ENCODE peak calls at places on chromosomes 2 and 18, in four cellular contexts. C is upper lobe of right lung, U is neural crest cell, I is fibroblast of the aortic adventitia. W is an unnamed sample.

GRCh38 chr2:27126252-27126710 is 2.7 kb downstream of the ABHD1 start:
- DNase-seq in I (no peak), U (no peak), C (no peak), W (no peak)

GRCh38 chr2:112712903-112713584 is 7.8 kb upstream of the NT5DC4 start:
- DNase-seq in I (peak), U (no peak), C (no peak), W (no peak)

GRCh38 chr2:102708847-102709559 is 52.8 kb upstream of the TMEM182 start:
- DNase-seq in I (peak), U (no peak), C (no peak), W (no peak)

GRCh38 chr18:36442717-36443116 is 145.2 kb downstream of the FHOD3 start:
- DNase-seq in U (no peak), C (no peak), I (no peak), W (no peak)

GRCh38 chr2:111698743-111699554 is 185.0 kb downstream of the ANAPC1 start:
- DNase-seq in U (no peak), C (peak), I (peak), W (no peak)

GRCh38 chr2:145769053-145769716 is 1249.3 kb upstream of the ZEB2 start:
- DNase-seq in I (no peak), U (no peak), C (no peak), W (no peak)

GRCh38 chr2:223674998-223675609 is 72.9 kb upstream of the SCG2 start:
- DNase-seq in I (peak), U (no peak), C (no peak), W (no peak)

GRCh38 chr2:241689306-241689705 is 2.7 kb upstream of the DTYMK start:
- DNase-seq in U (no peak), C (no peak), I (no peak), W (no peak)

GRCh38 chr2:8174641-8175257 is 507.1 kb upstream of the ID2 start:
- DNase-seq in U (no peak), C (no peak), I (peak), W (no peak)

GRCh38 chr18:62596145-62597005 is 73.5 kb downstream of the ZCCHC2 start:
- DNase-seq in U (peak), C (no peak), I (no peak), W (peak)

GRCh38 chr2:71603311-71603794 is 150.0 kb downstream of the DYSF start:
- DNase-seq in I (no peak), U (no peak), C (peak), W (peak)

GRCh38 chr2:213021971-213022899 is 129.2 kb downstream of the IKZF2 start:
- DNase-seq in I (no peak), U (no peak), C (no peak), W (no peak)

GRCh38 chr2:38315707-38316333 is 61.3 kb downstream of the ATL2 start:
- DNase-seq in I (peak), U (peak), C (no peak), W (no peak)

GRCh38 chr2:10407841-10408648 is 40.1 kb downstream of the ODC1 start:
- DNase-seq in U (no peak), I (peak), C (peak), W (no peak)

GRCh38 chr18:3742541-3742940 is 292.6 kb downstream of the TGIF1 start:
- DNase-seq in U (no peak), C (no peak), I (no peak), W (no peak)

GRCh38 chr18:42028232-42028832 is 73.3 kb downstream of the PIK3C3 start:
- DNase-seq in C (no peak), U (peak), I (peak), W (no peak)

DNA sequence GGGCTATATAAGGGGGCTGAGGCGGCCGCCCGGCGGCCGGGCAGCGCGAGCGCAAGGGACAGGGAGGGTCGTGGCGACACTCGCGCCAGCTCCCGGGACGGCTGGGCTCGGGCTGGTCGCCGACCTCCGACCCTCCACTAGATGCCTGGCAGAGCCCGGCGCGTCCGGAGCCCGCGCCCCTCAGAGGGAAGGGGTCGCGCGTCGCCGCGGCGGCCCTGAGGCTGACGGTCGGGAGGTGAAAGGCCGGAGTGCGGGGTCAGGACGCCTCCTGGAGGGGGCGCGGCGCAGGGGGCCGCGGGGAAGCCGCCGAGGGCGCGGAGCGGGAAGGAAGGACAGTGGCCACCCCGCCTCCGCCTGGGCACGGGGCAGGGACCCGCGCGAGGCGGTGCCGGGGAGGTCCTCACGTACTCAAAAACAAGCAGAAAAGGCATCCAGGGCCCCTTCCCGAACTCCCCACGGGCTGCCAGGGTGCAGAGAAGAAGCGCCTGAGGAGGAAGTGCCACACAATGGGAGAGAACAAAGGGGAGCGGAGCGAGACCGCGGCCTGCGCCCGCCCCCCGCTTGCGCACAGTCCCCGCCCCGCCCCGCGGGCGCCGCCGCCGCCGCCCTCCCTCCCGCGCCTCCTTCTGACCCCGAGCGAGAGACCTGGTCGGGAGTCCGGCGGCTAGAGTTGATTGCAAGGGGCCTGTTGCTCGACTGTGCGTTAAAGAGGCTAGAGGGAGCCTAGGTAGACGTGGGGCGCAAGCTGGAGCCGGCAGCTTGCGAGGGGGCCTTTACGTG is 791 bp upstream of the KLF7 start:
- DNase-seq in U (peak), I (peak), C (peak), W (peak)
- TF ChIP-seq CTCF in U (peak), I (no peak), C (peak), W (peak)

GRCh38 chr2:64751286-64752260 is 97.9 kb upstream of the SERTAD2 start:
- DNase-seq in U (peak), C (no peak), I (peak), W (peak)
- TF ChIP-seq CTCF in U (peak), C (peak), I (peak), W (peak)

GRCh38 chr2:237967463-237967871 is 653 bp downstream of the UBE2F start:
- DNase-seq in U (peak), I (peak), C (peak), W (peak)

GRCh38 chr2:237966565-237967462 is at the start of gene UBE2F:
- DNase-seq in C (peak), U (peak), I (peak), W (peak)

GRCh38 chr2:237966250-237966564 is 607 bp upstream of the UBE2F start:
- DNase-seq in I (no peak), U (no peak), C (no peak), W (no peak)

GRCh38 chr2:237964578-237965404 is 2.0 kb upstream of the UBE2F start:
- DNase-seq in I (peak), C (no peak), U (no peak), W (no peak)

DNA sequence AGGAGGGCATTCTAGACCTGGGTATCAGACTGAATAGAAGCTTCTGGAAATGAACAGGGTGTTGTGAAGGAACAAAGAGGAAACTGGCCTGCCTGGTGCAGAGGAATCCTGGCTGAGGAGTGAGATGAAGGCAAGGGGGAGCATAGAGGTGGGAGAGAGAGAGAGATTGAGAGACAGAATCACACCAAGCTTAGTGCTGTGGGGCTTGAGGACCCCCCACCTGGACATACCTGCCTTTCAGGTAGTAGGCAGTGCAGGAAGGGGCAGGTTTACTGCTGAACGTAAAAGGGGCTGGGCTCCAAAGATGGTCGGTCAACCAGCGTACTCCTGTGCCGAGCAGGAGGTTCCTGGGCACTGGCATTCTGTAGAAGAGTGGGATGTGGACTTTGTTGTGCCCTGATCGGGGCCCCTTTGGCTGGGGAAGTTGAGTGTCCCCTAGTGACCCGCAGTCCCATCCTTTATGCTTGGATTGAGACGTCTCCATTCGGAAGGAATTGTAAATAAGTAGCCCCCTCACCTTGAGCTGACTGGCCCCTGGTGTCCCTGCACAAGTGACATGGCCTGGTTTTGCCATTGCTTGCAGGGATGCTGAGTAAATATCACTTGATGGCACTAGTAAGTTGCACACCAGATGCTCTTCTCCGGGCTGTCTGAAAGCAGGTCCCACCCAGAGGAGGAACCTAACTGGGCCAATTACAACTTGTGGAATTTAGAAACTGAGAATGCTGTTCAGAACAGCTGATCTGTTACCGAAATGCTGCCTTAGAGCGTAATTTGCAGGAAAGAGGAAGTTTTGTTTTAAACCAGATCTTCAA is 1.4 kb downstream of the UBE2F start:
- DNase-seq in I (peak), U (no peak), C (peak), W (no peak)
- TF ChIP-seq CTCF in I (no peak), U (no peak), C (no peak), W (no peak)

GRCh38 chr2:35428548-35428947 is 927.0 kb upstream of the CRIM1 start:
- DNase-seq in C (no peak), I (no peak), U (peak), W (peak)
- TF ChIP-seq CTCF in C (peak), I (peak), U (peak), W (peak)

GRCh38 chr2:238986491-238987351 is 138.8 kb downstream of the TWIST2 start:
- DNase-seq in U (no peak), I (no peak), C (no peak), W (no peak)
- TF ChIP-seq CTCF in U (no peak), I (no peak), C (no peak), W (no peak)

GRCh38 chr2:218896501-218897393 is 16.1 kb downstream of the WNT10A start:
- DNase-seq in C (no peak), I (no peak), U (no peak), W (peak)
- TF ChIP-seq CTCF in C (no peak), I (no peak), U (peak), W (no peak)

W was measured in mesothelial cell of epicardium.